ENCODE peak calls at places on chromosomes 6 and 20, in four cellular contexts. S, J, H and V are unnamed samples. For H3K4me1, the result is how much of the 10 kb centered on the place peaks cover.

GRCh38 chr6:31639043-31639442 is 13.4 kb downstream of the BAG6 start:
- DNase-seq in J (no peak), S (no peak), H (no peak), V (no peak)

GRCh38 chr6:45791600-45792168 is 224.0 kb downstream of the CLIC5 start:
- DNase-seq in H (no peak), J (no peak), S (no peak), V (no peak)

GRCh38 chr6:14709900-14710299 is 536.0 kb upstream of the JARID2 start:
- DNase-seq in J (no peak), S (no peak), H (no peak), V (no peak)

GRCh38 chr6:131635384-131636340 is 1.4 kb upstream of the ENPP3 start:
- DNase-seq in J (no peak), S (no peak), H (no peak), V (no peak)

GRCh38 chr6:35489995-35490791 is 6.7 kb downstream of the TEAD3 start:
- DNase-seq in S (peak), H (no peak), J (no peak), V (peak)

GRCh38 chr6:47509937-47510336 is 32.3 kb downstream of the CD2AP start:
- DNase-seq in S (no peak), J (no peak), H (no peak), V (no peak)

GRCh38 chr20:50872562-50873288 is 58.5 kb downstream of the ADNP start:
- DNase-seq in H (no peak), S (no peak), J (no peak), V (no peak)

GRCh38 chr6:97626586-97627441 is 343.8 kb upstream of the MMS22L start:
- DNase-seq in S (peak), J (no peak), H (no peak), V (peak)

GRCh38 chr6:21164768-21165326 is 428.7 kb upstream of the SOX4 start:
- DNase-seq in J (no peak), S (no peak), H (peak), V (no peak)

GRCh38 chr6:113344969-113345368 is 512.2 kb upstream of the MARCKS start:
- DNase-seq in J (no peak), S (no peak), H (no peak), V (no peak)

GRCh38 chr6:11782524-11782923 is 3.9 kb upstream of the ADTRP start:
- DNase-seq in S (no peak), J (no peak), H (no peak), V (no peak)

GRCh38 chr6:68192988-68193387 is 442.1 kb upstream of the ADGRB3 start:
- DNase-seq in H (no peak), S (no peak), J (no peak), V (no peak)

GRCh38 chr6:70547313-70547712 is 19.4 kb upstream of the SDHAF4 start:
- DNase-seq in S (peak), J (no peak), H (peak), V (peak)

GRCh38 chr20:58450259-58450658 is 61.2 kb downstream of the VAPB start:
- DNase-seq in S (no peak), J (no peak), H (no peak), V (no peak)

GRCh38 chr20:47681977-47682812 is 103.1 kb downstream of the SULF2 start:
- DNase-seq in J (no peak), S (peak), H (peak), V (no peak)

GRCh38 chr6:143507358-143508145 is 4.0 kb downstream of the FUCA2 start:
- DNase-seq in H (no peak), S (no peak), J (no peak), V (no peak)

GRCh38 chr6:1739680-1740079 is 130.0 kb downstream of the FOXC1 start:
- DNase-seq in S (no peak), H (no peak), J (no peak), V (no peak)

GRCh38 chr6:1736346-1737105 is 126.8 kb downstream of the FOXC1 start:
- DNase-seq in J (no peak), H (no peak), S (no peak), V (no peak)

GRCh38 chr6:1737463-1738311 is 128.0 kb downstream of the FOXC1 start:
- DNase-seq in J (no peak), H (no peak), S (no peak), V (no peak)

GRCh38 chr6:1738682-1739081 is 129.0 kb downstream of the FOXC1 start:
- DNase-seq in J (no peak), H (no peak), S (no peak), V (peak)

DNA sequence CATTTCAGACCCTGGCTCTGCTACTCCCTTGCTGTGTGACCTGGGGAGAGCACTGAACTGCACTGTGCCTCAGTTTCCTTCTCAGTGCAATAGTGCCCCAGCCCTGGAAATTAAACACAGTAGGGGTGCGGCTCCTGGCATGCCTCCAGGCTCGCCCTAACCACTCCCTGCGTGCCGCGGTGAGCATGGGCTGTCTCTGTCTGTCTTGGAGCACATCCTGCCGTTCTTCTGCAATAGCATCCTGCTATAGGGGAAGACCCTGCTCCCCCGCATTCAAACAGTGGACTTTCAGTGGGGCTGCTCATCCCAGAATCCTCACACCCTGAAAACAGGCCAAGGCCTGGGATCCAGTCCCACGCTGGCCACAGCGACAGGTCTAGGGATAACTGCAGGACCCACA is 129.5 kb downstream of the FOXC1 start:
- DNase-seq in J (no peak), S (no peak), H (no peak), V (no peak)
- H3K4me1 ChIP-seq in J (under half), S (under half), H (under half), V (under half)

DNA sequence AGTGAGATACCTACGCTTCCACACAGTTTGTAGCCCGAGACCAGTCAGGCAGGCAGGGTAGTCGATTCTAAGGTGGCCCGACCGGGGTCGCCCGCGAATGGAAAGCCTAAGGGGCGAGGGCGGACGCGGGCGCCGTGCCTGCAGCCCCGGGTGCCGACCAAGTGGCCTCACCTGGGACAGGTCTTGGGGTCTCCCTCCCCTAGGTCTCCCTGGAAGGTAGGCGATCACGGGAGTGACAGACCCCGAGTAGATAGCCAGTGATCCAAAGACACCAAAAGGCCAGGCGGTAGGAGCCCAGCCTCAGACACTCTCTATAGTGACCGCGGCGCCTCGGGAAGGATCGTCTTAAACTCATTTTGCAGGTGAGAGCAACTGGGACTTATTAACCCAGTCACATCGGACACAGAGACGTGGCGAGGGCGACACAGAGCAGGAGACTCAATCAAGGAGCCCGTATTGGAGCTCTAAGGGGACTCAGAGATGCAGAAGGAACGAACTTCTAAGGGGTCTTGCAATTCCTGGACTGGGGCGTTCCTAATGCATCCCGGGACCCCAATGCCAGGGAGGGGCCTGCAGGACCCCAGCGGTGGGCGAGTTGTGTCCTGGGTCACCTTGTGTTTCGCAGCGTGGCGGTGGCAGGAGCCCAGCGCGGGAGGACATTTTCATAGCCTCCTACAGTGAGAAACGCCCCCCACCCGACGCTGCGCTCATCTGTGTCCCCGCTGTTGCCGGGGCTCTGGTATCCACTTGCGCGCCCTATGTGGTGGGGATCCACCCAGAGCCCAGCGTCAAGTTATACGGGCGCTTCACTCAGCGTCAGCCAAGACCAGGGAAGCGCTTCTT is 2.1 kb upstream of the VSX1 start:
- DNase-seq in J (no peak), H (no peak), S (peak), V (no peak)
- TF ChIP-seq EZH2 in J (peak), H (peak), S (peak), V (peak)

DNA sequence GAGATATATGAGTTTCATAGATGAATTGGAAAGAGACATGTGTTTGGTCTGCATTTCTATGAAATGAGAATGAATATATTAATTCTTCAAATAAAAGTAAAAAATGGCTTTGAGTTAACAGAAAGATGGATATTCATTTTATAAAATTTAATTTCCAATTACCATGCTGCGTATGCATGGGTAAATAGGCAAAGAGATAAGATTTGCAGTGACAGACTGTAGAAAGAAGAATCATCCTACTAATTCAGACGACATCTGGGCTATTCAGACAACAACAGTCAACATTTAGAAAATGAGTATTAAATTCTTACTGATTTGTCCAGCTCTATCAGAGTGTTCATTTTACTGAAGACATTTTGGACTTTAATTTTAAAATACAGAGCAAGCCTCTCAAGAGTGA is 602.2 kb upstream of the NRSN1 start:
- DNase-seq in J (no peak), H (no peak), S (no peak), V (no peak)
- H3K4me1 ChIP-seq in J (under half), H (under half), S (under half), V (under half)

GRCh38 chr20:15399781-15400180 is 1062.4 kb upstream of the FLRT3 start:
- DNase-seq in H (no peak), S (no peak), J (no peak), V (no peak)
- TF ChIP-seq EZH2 in H (no peak), S (no peak), J (no peak), V (no peak)

GRCh38 chr6:106256201-106256968 is 69.2 kb downstream of the ATG5 start:
- DNase-seq in S (no peak), J (no peak), H (no peak), V (peak)
- H3K4me1 ChIP-seq in S (under half), J (under half), H (under half), V (under half)

DNA sequence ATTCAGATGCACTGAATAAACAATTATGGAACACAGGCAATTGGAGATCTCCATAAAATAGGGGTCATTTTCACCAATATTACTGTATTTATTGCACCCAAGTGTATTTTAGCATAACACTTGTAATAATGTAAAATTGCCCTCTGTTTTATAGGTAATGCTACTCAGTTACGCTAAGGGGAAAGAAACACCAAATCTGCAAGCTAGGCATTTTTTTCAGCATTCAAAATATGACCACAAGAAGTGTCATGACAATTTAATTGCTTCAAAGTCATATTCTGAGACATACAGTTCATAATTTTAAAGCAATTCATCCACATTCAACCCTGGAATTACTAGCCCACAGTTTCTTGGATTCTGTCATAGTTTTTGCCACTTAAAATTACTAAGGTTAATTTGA is 643.2 kb upstream of the NOX3 start:
- DNase-seq in S (no peak), H (no peak), J (no peak), V (no peak)
- TF ChIP-seq EZH2 in S (no peak), H (no peak), J (no peak), V (no peak)

DNA sequence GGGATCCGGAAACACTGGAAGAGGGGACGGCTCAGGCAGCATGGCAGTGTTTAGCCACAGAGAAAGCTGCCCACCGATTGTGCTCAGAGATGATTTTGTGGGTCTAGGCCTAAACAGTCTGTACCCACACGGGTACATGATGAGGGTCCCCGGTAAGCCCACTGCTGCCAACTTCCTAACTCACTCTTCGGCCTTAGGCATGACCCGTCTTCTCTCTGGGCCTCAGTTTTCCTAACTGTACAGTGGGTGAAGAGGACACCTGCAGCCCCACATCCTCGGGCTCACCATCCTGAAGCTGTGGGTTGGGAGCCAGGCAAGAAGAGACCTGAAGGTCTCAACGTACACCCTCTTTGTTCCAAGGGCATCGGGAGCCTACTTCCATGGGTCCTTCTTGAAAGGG is 6.5 kb downstream of the FOXP4 start:
- DNase-seq in J (no peak), H (no peak), S (no peak), V (no peak)
- H3K4me1 ChIP-seq in J (half or more), H (under half), S (under half), V (under half)

GRCh38 chr6:164439331-164439730 is 870.1 kb downstream of the C6orf118 start:
- DNase-seq in S (no peak), J (no peak), H (peak), V (no peak)

GRCh38 chr6:164442572-164442971 is 866.8 kb downstream of the C6orf118 start:
- DNase-seq in J (no peak), H (no peak), S (no peak), V (no peak)

GRCh38 chr6:164436976-164437375 is 872.4 kb downstream of the C6orf118 start:
- DNase-seq in J (no peak), H (no peak), S (no peak), V (no peak)
- TF ChIP-seq EZH2 in J (no peak), H (no peak), S (no peak), V (no peak)

GRCh38 chr20:4894409-4894808 is 106.9 kb downstream of the SLC23A2 start:
- DNase-seq in S (no peak), H (no peak), J (no peak), V (no peak)
- H3K4me1 ChIP-seq in S (under half), H (under half), J (under half), V (under half)

DNA sequence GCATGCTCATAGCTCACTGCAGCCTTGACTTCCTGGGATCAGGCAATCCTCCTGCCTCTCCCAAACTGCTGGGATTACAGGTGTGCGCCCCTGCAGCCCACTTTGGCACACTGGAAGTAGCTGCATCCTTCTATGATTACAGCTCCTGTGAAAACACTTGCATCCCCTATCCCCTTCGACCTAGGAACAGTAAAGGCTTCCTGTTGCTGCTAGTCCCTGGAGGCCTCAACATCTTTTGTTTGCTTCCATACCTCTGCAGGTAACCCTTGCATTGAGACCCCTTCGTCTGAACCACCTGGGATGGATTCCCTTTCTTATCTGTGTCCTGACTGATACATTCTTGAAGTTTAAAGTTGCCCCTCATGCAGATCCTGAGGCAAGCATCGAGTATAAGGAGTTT is 152.4 kb downstream of the PAK5 start:
- DNase-seq in J (no peak), S (no peak), H (no peak), V (no peak)
- TF ChIP-seq EZH2 in J (no peak), S (no peak), H (no peak), V (no peak)